ENCODE peak calls at places on chromosomes 12 and 14, in five cellular contexts. Y is BE2C, E is MCF 10A, Q is mucosa of descending colon, G is neural progenitor cell. W is an unnamed sample.

GRCh38 chr14:20866963-20867362 is 24.2 kb upstream of the RNASE3 start:
- DNase-seq in Y (no peak), E (peak), Q (peak), G (peak), W (no peak)

GRCh38 chr14:51562816-51563215 is 88.9 kb upstream of the FRMD6 start:
- DNase-seq in Y (no peak), E (peak), Q (no peak), G (no peak), W (no peak)

GRCh38 chr14:100662850-100663527 is 63.7 kb upstream of the DLK1 start:
- DNase-seq in Y (peak), E (peak), Q (peak), G (peak), W (no peak)

GRCh38 chr12:74317078-74317581 is 220.5 kb upstream of the ATXN7L3B start:
- DNase-seq in Y (no peak), E (peak), Q (no peak), G (peak), W (no peak)

GRCh38 chr12:39000370-39000769 is 95.0 kb upstream of the CPNE8 start:
- DNase-seq in Y (no peak), E (no peak), Q (no peak), G (peak), W (no peak)

GRCh38 chr12:13196302-13196921 is at the start of gene EMP1:
- DNase-seq in Y (no peak), E (peak), Q (peak), G (peak), W (peak)

GRCh38 chr12:1912580-1913376 is 5.7 kb downstream of the CACNA2D4 start:
- DNase-seq in Y (no peak), E (peak), Q (no peak), G (no peak), W (no peak)

GRCh38 chr14:73785834-73786631 is 65.6 kb upstream of the PTGR2 start:
- DNase-seq in Y (peak), E (peak), Q (peak), G (peak), W (no peak)

GRCh38 chr14:104882325-104882973 is 17.4 kb downstream of the CEP170B start:
- DNase-seq in Y (peak), E (peak), Q (peak), G (peak), W (no peak)

GRCh38 chr12:81359736-81360135 is 281.9 kb downstream of the ACSS3 start:
- DNase-seq in Y (no peak), E (no peak), Q (no peak), G (no peak), W (no peak)

GRCh38 chr12:68958337-68958736 is 25.4 kb upstream of the CPM start:
- DNase-seq in Y (no peak), E (no peak), Q (no peak), G (no peak), W (no peak)

GRCh38 chr12:57619434-57620244 is 8.4 kb downstream of the ARHGEF25 start:
- DNase-seq in Y (no peak), E (no peak), Q (peak), G (peak), W (no peak)

GRCh38 chr14:102063092-102063807 is 23.6 kb downstream of the HSP90AA1 start:
- DNase-seq in Y (peak), E (peak), Q (peak), G (peak), W (peak)

GRCh38 chr14:77026930-77027537 is 1.5 kb downstream of the IRF2BPL start:
- DNase-seq in Y (peak), E (no peak), Q (no peak), G (peak), W (no peak)

GRCh38 chr12:115897718-115898117 is 379.8 kb downstream of the MED13L start:
- DNase-seq in Y (no peak), E (no peak), Q (no peak), G (no peak), W (no peak)

GRCh38 chr14:22598896-22599244 is 770 bp downstream of the ABHD4 start:
- DNase-seq in Y (no peak), E (peak), Q (peak), G (peak), W (no peak)

GRCh38 chr14:71905860-71906259 is 26.4 kb upstream of the RGS6 start:
- DNase-seq in Y (no peak), E (no peak), Q (no peak), G (no peak), W (no peak)

GRCh38 chr12:68042212-68042699 is 53.0 kb downstream of the IFNG-AS1 start:
- DNase-seq in Y (no peak), E (peak), Q (no peak), G (no peak), W (no peak)

GRCh38 chr14:33566082-33566481 is 384.8 kb downstream of the EGLN3 start:
- DNase-seq in Y (no peak), E (no peak), Q (no peak), G (no peak), W (no peak)

GRCh38 chr14:68168460-68169109 is 349.0 kb downstream of the RAD51B start:
- DNase-seq in Y (no peak), E (no peak), Q (no peak), G (no peak), W (no peak)

GRCh38 chr14:101225116-101225728 is 321.7 kb upstream of the RTL1 start:
- DNase-seq in Y (no peak), E (no peak), Q (no peak), G (no peak), W (no peak)

GRCh38 chr12:5374691-5375090 is 57.2 kb upstream of the NTF3 start:
- DNase-seq in Y (no peak), E (no peak), Q (no peak), G (no peak), W (no peak)

GRCh38 chr12:102955926-102956737 is 1.3 kb upstream of the ASCL1 start:
- DNase-seq in Y (peak), E (no peak), Q (no peak), G (peak), W (no peak)

GRCh38 chr14:77962731-77963520 is 163.0 kb downstream of the ADCK1 start:
- DNase-seq in Y (no peak), E (no peak), Q (no peak), G (no peak), W (no peak)

GRCh38 chr12:6158263-6158662 is 33.8 kb upstream of the VWF start:
- DNase-seq in Y (no peak), E (no peak), Q (no peak), G (no peak), W (no peak)

W was measured in esophagus squamous epithelium.